ENCODE peak calls at places on chromosome 7, in five cellular contexts. U is suprapubic skin, K is endothelial cell, A is tibial artery, S is cardiac muscle cell. V is an unnamed sample.

GRCh38 chr7:157404845-157405481 is 68.2 kb downstream of the DNAJB6 start:
- DNase-seq in U (no peak), K (no peak), A (no peak), S (no peak), V (peak; percentile 42)

GRCh38 chr7:104231054-104232046 is 23.5 kb upstream of the ORC5 start:
- DNase-seq in U (no peak), K (peak; percentile 46), A (no peak), S (peak; percentile 82), V (peak; percentile 66)

GRCh38 chr7:28811003-28811402 is 147.1 kb downstream of the TRIL start:
- DNase-seq in U (no peak), K (no peak), A (no peak), S (no peak), V (no peak)

GRCh38 chr7:121195859-121196588 is 132.8 kb upstream of the WNT16 start:
- DNase-seq in U (no peak), K (no peak), A (no peak), S (no peak), V (no peak)

GRCh38 chr7:135712182-135712782 is 15.7 kb downstream of the SLC13A4 start:
- DNase-seq in U (no peak), K (no peak), A (no peak), S (no peak), V (no peak)

GRCh38 chr7:55092186-55092976 is 73.6 kb downstream of the EGFR start:
- DNase-seq in U (no peak), K (no peak), A (no peak), S (no peak), V (no peak)

GRCh38 chr7:23520582-23520981 is 11.2 kb downstream of the TRA2A start:
- DNase-seq in U (no peak), K (peak; percentile 26), A (no peak), S (no peak), V (no peak)

GRCh38 chr7:3643091-3643490 is 342.0 kb downstream of the SDK1 start:
- DNase-seq in U (no peak), K (no peak), A (no peak), S (no peak), V (no peak)

GRCh38 chr7:1492640-1493039 is 11.5 kb downstream of the INTS1 start:
- DNase-seq in U (no peak), K (no peak), A (no peak), S (no peak), V (no peak)

GRCh38 chr7:48363174-48363573 is 191.9 kb downstream of the ABCA13 start:
- DNase-seq in U (no peak), K (no peak), A (no peak), S (no peak), V (no peak)

GRCh38 chr7:142870147-142870559 is 15.3 kb downstream of the EPHB6 start:
- DNase-seq in U (no peak), K (no peak), A (no peak), S (no peak), V (no peak)

GRCh38 chr7:80815733-80816132 is 103.1 kb downstream of the SEMA3C start:
- DNase-seq in U (no peak), K (no peak), A (no peak), S (no peak), V (no peak)

GRCh38 chr7:39507866-39508551 is 58.2 kb upstream of the YAE1 start:
- DNase-seq in U (no peak), K (no peak), A (no peak), S (no peak), V (no peak)

GRCh38 chr7:77388055-77388454 is 28.1 kb downstream of the GSAP start:
- DNase-seq in U (no peak), K (no peak), A (no peak), S (no peak), V (no peak)

GRCh38 chr7:35658602-35659201 is 36.2 kb downstream of the HERPUD2 start:
- DNase-seq in U (no peak), K (no peak), A (no peak), S (no peak), V (no peak)

GRCh38 chr7:132207211-132207610 is 369.1 kb downstream of the PLXNA4 start:
- DNase-seq in U (no peak), K (no peak), A (no peak), S (peak; percentile 93), V (peak; percentile 37)

GRCh38 chr7:11343136-11343535 is 369.5 kb downstream of the PHF14 start:
- DNase-seq in U (no peak), K (no peak), A (no peak), S (no peak), V (no peak)

GRCh38 chr7:70568674-70569334 is 563.1 kb upstream of the GALNT17 start:
- DNase-seq in U (no peak), K (no peak), A (no peak), S (peak; percentile 81), V (no peak)

GRCh38 chr7:123433665-123434064 is 100.7 kb downstream of the IQUB start:
- DNase-seq in U (no peak), K (no peak), A (no peak), S (no peak), V (no peak)

GRCh38 chr7:116988363-116988989 is 35.2 kb downstream of the ST7 start:
- DNase-seq in U (no peak), K (no peak), A (no peak), S (no peak), V (no peak)

GRCh38 chr7:149624006-149624405 is 126.4 kb upstream of the ZNF746 start:
- DNase-seq in U (no peak), K (peak; percentile 22), A (no peak), S (peak; percentile 24), V (peak; percentile 72)

GRCh38 chr7:105387621-105388372 is 924 bp downstream of the SRPK2 start:
- DNase-seq in U (peak; percentile 86), K (peak; percentile 50), A (peak; percentile 69), S (peak; percentile 77), V (peak; percentile 83)

GRCh38 chr7:28112467-28112866 is 68.1 kb downstream of the JAZF1 start:
- DNase-seq in U (no peak), K (no peak), A (no peak), S (no peak), V (no peak)

GRCh38 chr7:70582921-70583895 is 548.7 kb upstream of the GALNT17 start:
- DNase-seq in U (no peak), K (no peak), A (no peak), S (no peak), V (no peak)

GRCh38 chr7:27560706-27561235 is 101.9 kb downstream of the HIBADH start:
- DNase-seq in U (no peak), K (no peak), A (no peak), S (no peak), V (no peak)

GRCh38 chr7:133957860-133958259 is 169.3 kb upstream of the LRGUK start:
- DNase-seq in U (no peak), K (no peak), A (no peak), S (no peak), V (no peak)

GRCh38 chr7:7687800-7688199 is 30.6 kb downstream of the RPA3 start:
- DNase-seq in U (no peak), K (no peak), A (no peak), S (peak; percentile 26), V (no peak)

GRCh38 chr7:158494162-158494586 is 93.4 kb downstream of the PTPRN2 start:
- DNase-seq in U (no peak), K (no peak), A (no peak), S (no peak), V (no peak)
- TF ChIP-seq CTCF in U (no peak), K (no peak), A (no peak), S (no peak), V (no peak)

GRCh38 chr7:73700070-73700423 is 16.6 kb downstream of the BUD23 start:
- DNase-seq in U (no peak), K (no peak), A (no peak), S (no peak), V (no peak)

GRCh38 chr7:73698410-73698809 is 15.0 kb downstream of the BUD23 start:
- DNase-seq in U (no peak), K (no peak), A (no peak), S (no peak), V (no peak)

GRCh38 chr7:73701357-73701995 is 18.0 kb downstream of the STX1A start:
- DNase-seq in U (no peak), K (peak; percentile 73), A (no peak), S (peak; percentile 48), V (no peak)

GRCh38 chr7:73700581-73701134 is 17.3 kb downstream of the BUD23 start:
- DNase-seq in U (no peak), K (no peak), A (no peak), S (no peak), V (no peak)

DNA sequence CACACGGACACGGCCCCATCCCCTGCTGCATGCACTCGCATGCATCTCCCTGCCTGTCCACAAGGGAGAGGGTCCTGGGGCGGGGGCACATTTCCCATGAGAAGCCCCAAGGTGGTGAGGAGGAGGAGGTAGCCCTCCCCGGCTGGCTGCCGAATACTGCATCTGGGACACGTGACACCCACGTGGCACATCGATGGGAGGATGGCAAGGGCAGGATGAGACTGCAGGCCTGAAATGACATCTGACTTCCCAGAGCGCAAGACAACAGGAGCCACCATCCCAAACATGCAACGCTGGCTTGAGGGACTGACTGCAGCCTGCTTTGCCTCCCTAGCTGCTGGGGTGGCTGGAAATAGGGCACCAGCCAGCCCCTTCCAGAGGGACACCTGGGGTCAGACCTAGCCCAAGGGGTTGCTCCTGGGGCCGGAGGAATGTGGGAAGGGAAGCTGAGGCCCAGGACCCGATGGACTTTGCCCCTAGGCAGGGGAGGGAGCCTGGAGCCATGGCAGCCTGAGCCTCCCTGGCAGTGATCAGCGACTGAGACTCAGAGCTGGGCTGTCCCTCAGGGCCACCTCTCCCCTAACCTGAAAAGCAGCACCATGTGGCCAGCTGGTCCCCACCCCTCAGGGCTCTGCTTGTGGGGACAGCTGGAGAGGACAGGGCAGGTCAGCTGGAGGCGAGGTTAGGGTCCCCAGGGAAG is 16.1 kb downstream of the BUD23 start:
- DNase-seq in U (no peak), K (no peak), A (no peak), S (no peak), V (no peak)
- TF ChIP-seq CTCF in U (no peak), K (no peak), A (no peak), S (no peak), V (no peak)

DNA sequence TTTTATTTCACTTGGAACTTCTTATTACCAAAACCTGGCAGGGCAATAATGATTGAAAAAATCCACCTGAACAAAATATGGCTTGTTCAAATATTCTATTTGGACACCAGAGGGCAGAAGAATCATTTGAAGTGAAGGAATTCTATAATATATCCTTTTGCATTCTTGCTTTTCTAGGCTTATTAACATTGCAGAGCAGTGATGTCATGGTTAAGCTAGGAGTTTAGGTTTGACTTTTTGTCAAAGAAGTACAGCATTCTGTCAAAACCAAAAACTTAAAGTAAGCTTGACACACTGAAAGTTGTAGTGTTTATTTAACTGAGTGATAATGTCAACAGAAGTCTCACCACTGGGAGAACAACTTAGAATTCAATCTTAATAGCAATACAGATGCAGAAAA is 156.0 kb downstream of the SEMA3D start:
- DNase-seq in U (no peak), K (no peak), A (no peak), S (peak; percentile 52), V (no peak)
- TF ChIP-seq CTCF in U (peak; percentile 35), K (peak; percentile 73), A (peak; percentile 25), S (peak; percentile 52), V (peak; percentile 9)

GRCh38 chr7:128794436-128794835 is 2.7 kb downstream of the CCDC136 start:
- DNase-seq in U (no peak), K (no peak), A (no peak), S (no peak), V (no peak)

GRCh38 chr7:128793184-128793552 is 1.4 kb downstream of the CCDC136 start:
- DNase-seq in U (no peak), K (no peak), A (no peak), S (no peak), V (no peak)

GRCh38 chr7:128792471-128793183 is 859 bp downstream of the CCDC136 start:
- DNase-seq in U (no peak), K (no peak), A (no peak), S (no peak), V (peak; percentile 78)

GRCh38 chr7:128795129-128795528 is 3.4 kb downstream of the CCDC136 start:
- DNase-seq in U (no peak), K (no peak), A (no peak), S (no peak), V (no peak)

GRCh38 chr7:128794020-128794419 is 2.3 kb downstream of the CCDC136 start:
- DNase-seq in U (no peak), K (no peak), A (no peak), S (no peak), V (no peak)
- TF ChIP-seq CTCF in U (no peak), K (no peak), A (no peak), S (no peak), V (no peak)